ENCODE peak calls at places on chromosomes 2 and 18, in six cellular contexts. G is left ventricle myocardium superior, U is AG09309, T is H4, E is T1000, C is ELR. S is an unnamed sample.

GRCh38 chr18:67402543-67402942 is 114.0 kb downstream of the DSEL start:
- DNase-seq in G (no peak), U (peak), T (no peak), E (no peak), C (peak), S (no peak)

GRCh38 chr2:64730551-64731305 is 77.0 kb upstream of the SERTAD2 start:
- DNase-seq in G (peak), U (peak), T (peak), E (no peak), C (peak), S (peak)

GRCh38 chr18:62795813-62796212 is 80.5 kb downstream of the PHLPP1 start:
- DNase-seq in G (no peak), U (no peak), T (no peak), E (no peak), C (no peak), S (no peak)

GRCh38 chr2:37146062-37146461 is 10.7 kb downstream of the EIF2AK2 start:
- DNase-seq in G (no peak), U (no peak), T (no peak), E (no peak), C (no peak), S (no peak)

GRCh38 chr2:112644155-112644932 is 1.4 kb upstream of the SLC20A1 start:
- DNase-seq in G (no peak), U (no peak), T (peak), E (no peak), C (peak), S (peak)

GRCh38 chr2:128436498-128437180 is 118.0 kb upstream of the HS6ST1 start:
- DNase-seq in G (no peak), U (no peak), T (no peak), E (no peak), C (no peak), S (no peak)

GRCh38 chr2:239689410-239689809 is 288.6 kb upstream of the HDAC4 start:
- DNase-seq in G (no peak), U (no peak), T (no peak), E (no peak), C (no peak), S (no peak)

GRCh38 chr2:118179445-118179844 is 91.2 kb downstream of the INSIG2 start:
- DNase-seq in G (no peak), U (no peak), T (no peak), E (no peak), C (no peak), S (no peak)

GRCh38 chr2:109087055-109087663 is 41.8 kb upstream of the SH3RF3 start:
- DNase-seq in G (no peak), U (no peak), T (no peak), E (no peak), C (no peak), S (no peak)

GRCh38 chr2:109135572-109136185 is 6.7 kb downstream of the SH3RF3 start:
- DNase-seq in G (no peak), U (no peak), T (no peak), E (no peak), C (no peak), S (peak)

GRCh38 chr2:238523158-238524110 is 96.7 kb downstream of the ASB1 start:
- DNase-seq in G (peak), U (peak), T (no peak), E (no peak), C (peak), S (no peak)

GRCh38 chr2:240896871-240897692 is 1.1 kb upstream of the MAB21L4 start:
- DNase-seq in G (no peak), U (no peak), T (no peak), E (no peak), C (no peak), S (peak)

GRCh38 chr2:95699201-95699600 is 107.4 kb downstream of the TRIM43 start:
- DNase-seq in G (no peak), U (no peak), T (no peak), E (no peak), C (no peak), S (no peak)

GRCh38 chr18:32349728-32350395 is 120.8 kb downstream of the GAREM1 start:
- DNase-seq in G (peak), U (peak), T (peak), E (peak), C (peak), S (peak)

GRCh38 chr18:45050712-45051639 is 370.3 kb downstream of the SETBP1 start:
- DNase-seq in G (no peak), U (peak), T (peak), E (no peak), C (peak), S (peak)

GRCh38 chr18:71322201-71322600 is 1033.4 kb downstream of the SOCS6 start:
- DNase-seq in G (no peak), U (no peak), T (peak), E (no peak), C (no peak), S (no peak)

GRCh38 chr2:104872866-104873688 is 19.2 kb downstream of the POU3F3 start:
- DNase-seq in G (peak), U (peak), T (peak), E (peak), C (peak), S (peak)

GRCh38 chr2:26243643-26244478 is 571 bp downstream of the HADHA start:
- DNase-seq in G (no peak), U (no peak), T (peak), E (no peak), C (peak), S (peak)

GRCh38 chr18:75360206-75360605 is 67.3 kb downstream of the SMIM21 start:
- DNase-seq in G (no peak), U (no peak), T (no peak), E (no peak), C (no peak), S (no peak)

GRCh38 chr2:44181648-44182047 is 13.0 kb downstream of the PPM1B start:
- DNase-seq in G (no peak), U (no peak), T (no peak), E (no peak), C (no peak), S (no peak)

GRCh38 chr2:19611491-19612332 is 253.3 kb upstream of the OSR1 start:
- DNase-seq in G (no peak), U (peak), T (peak), E (peak), C (peak), S (peak)

GRCh38 chr18:35041752-35042379 is 653 bp downstream of the MAPRE2 start:
- DNase-seq in G (no peak), U (no peak), T (no peak), E (no peak), C (peak), S (no peak)

GRCh38 chr2:84481702-84482101 is 22.6 kb upstream of the SUCLG1 start:
- DNase-seq in G (no peak), U (peak), T (no peak), E (peak), C (peak), S (peak)

GRCh38 chr18:56884511-56884910 is 233.4 kb downstream of the WDR7 start:
- DNase-seq in G (no peak), U (no peak), T (no peak), E (no peak), C (no peak), S (no peak)

GRCh38 chr2:173291412-173291811 is 63.3 kb upstream of the CDCA7 start:
- DNase-seq in G (no peak), U (no peak), T (no peak), E (no peak), C (no peak), S (no peak)

GRCh38 chr18:33700513-33700976 is 122.5 kb downstream of the ASXL3 start:
- DNase-seq in G (no peak), U (no peak), T (no peak), E (no peak), C (no peak), S (no peak)

GRCh38 chr18:59681521-59682004 is 15.7 kb downstream of the CCBE1 start:
- DNase-seq in G (no peak), U (no peak), T (no peak), E (no peak), C (no peak), S (no peak)

GRCh38 chr2:112787729-112788401 is 3.6 kb upstream of the IL1A start:
- DNase-seq in G (no peak), U (no peak), T (no peak), E (no peak), C (no peak), S (no peak)

GRCh38 chr2:9307505-9307904 is 100.9 kb downstream of the ASAP2 start:
- DNase-seq in G (no peak), U (no peak), T (no peak), E (no peak), C (no peak), S (no peak)

S was measured in Daoy.